ENCODE peak calls at places on chromosomes 5 and 9, in nine cellular contexts. F is lower lobe of right lung, T is ascending aorta, M is PC-9, D is MM.1S, K is A673, W is cardiac muscle cell, N is Peyer's patch, Z is PC-3. O is an unnamed sample.

GRCh38 chr5:57408714-57409113 is 73.9 kb downstream of the ACTBL2 start:
- DNase-seq in F (no peak), T (no peak), M (no peak), D (no peak), K (no peak), W (peak), N (no peak), Z (no peak), O (no peak)

GRCh38 chr5:72296251-72296650 is 23.8 kb downstream of the MRPS27 start:
- DNase-seq in F (no peak), T (no peak), M (no peak), D (no peak), K (no peak), W (no peak), N (no peak), Z (no peak), O (no peak)

GRCh38 chr9:90307177-90307833 is 335.3 kb downstream of the DIRAS2 start:
- DNase-seq in F (no peak), T (no peak), M (no peak), D (no peak), K (no peak), W (peak), N (no peak), Z (no peak), O (no peak)

GRCh38 chr5:135822959-135823358 is 11.5 kb upstream of the SLC25A48 start:
- DNase-seq in F (no peak), T (no peak), M (no peak), D (no peak), K (no peak), W (no peak), N (no peak), Z (no peak), O (no peak)

GRCh38 chr9:130869250-130869649 is 27.4 kb downstream of the QRFP start:
- DNase-seq in F (no peak), T (no peak), M (no peak), D (no peak), K (peak), W (peak), N (no peak), Z (no peak), O (peak)

GRCh38 chr5:135439426-135440205 is 7.5 kb downstream of the DCANP1 start:
- DNase-seq in F (no peak), T (no peak), M (no peak), D (no peak), K (no peak), W (no peak), N (no peak), Z (no peak), O (no peak)

GRCh38 chr5:140240987-140241706 is 61.8 kb downstream of the PFDN1 start:
- DNase-seq in F (peak), T (peak), M (peak), D (no peak), K (peak), W (peak), N (peak), Z (peak), O (peak)

GRCh38 chr5:80697100-80697499 is 42.3 kb upstream of the DHFR start:
- DNase-seq in F (no peak), T (no peak), M (no peak), D (no peak), K (no peak), W (no peak), N (no peak), Z (no peak), O (no peak)

GRCh38 chr9:35688558-35689350 is 971 bp downstream of the TPM2 start:
- DNase-seq in F (no peak), T (no peak), M (no peak), D (no peak), K (peak), W (peak), N (no peak), Z (peak), O (peak)

GRCh38 chr9:5186416-5187169 is 1.2 kb upstream of the INSL6 start:
- DNase-seq in F (no peak), T (no peak), M (peak), D (peak), K (peak), W (peak), N (peak), Z (peak), O (peak)

GRCh38 chr9:131382850-131383729 is 10.8 kb upstream of the PRRC2B start:
- DNase-seq in F (no peak), T (no peak), M (peak), D (peak), K (peak), W (peak), N (no peak), Z (peak), O (peak)

GRCh38 chr5:126138475-126139005 is 284.7 kb upstream of the GRAMD2B start:
- DNase-seq in F (no peak), T (no peak), M (no peak), D (no peak), K (peak), W (peak), N (no peak), Z (peak), O (peak)

GRCh38 chr9:110928604-110929003 is 109.7 kb downstream of the LPAR1 start:
- DNase-seq in F (no peak), T (no peak), M (no peak), D (no peak), K (no peak), W (no peak), N (no peak), Z (peak), O (no peak)

GRCh38 chr5:138654281-138654867 is 79.2 kb upstream of the HSPA9 start:
- DNase-seq in F (no peak), T (no peak), M (peak), D (peak), K (no peak), W (peak), N (peak), Z (peak), O (peak)

GRCh38 chr5:98927242-98927987 is 1.4 kb downstream of the CHD1 start:
- DNase-seq in F (no peak), T (no peak), M (no peak), D (peak), K (peak), W (peak), N (peak), Z (peak), O (peak)

GRCh38 chr9:81737871-81738507 is 48.6 kb upstream of the TLE1 start:
- DNase-seq in F (no peak), T (peak), M (peak), D (no peak), K (no peak), W (peak), N (no peak), Z (peak), O (peak)

GRCh38 chr9:130555968-130556367 is 23.4 kb upstream of the FUBP3 start:
- DNase-seq in F (no peak), T (no peak), M (peak), D (no peak), K (no peak), W (peak), N (no peak), Z (peak), O (no peak)

GRCh38 chr9:133788819-133789733 is 50.9 kb upstream of the SARDH start:
- DNase-seq in F (peak), T (no peak), M (no peak), D (no peak), K (peak), W (no peak), N (no peak), Z (no peak), O (no peak)

GRCh38 chr5:128169369-128170017 is 85.9 kb downstream of the SLC12A2 start:
- DNase-seq in F (no peak), T (no peak), M (no peak), D (no peak), K (no peak), W (no peak), N (no peak), Z (no peak), O (no peak)

GRCh38 chr5:135625961-135626360 is 47.2 kb upstream of the CXCL14 start:
- DNase-seq in F (no peak), T (no peak), M (no peak), D (no peak), K (no peak), W (no peak), N (no peak), Z (no peak), O (no peak)

GRCh38 chr5:83586874-83587776 is 115.6 kb downstream of the VCAN start:
- DNase-seq in F (no peak), T (no peak), M (no peak), D (no peak), K (peak), W (no peak), N (no peak), Z (no peak), O (no peak)

GRCh38 chr9:129310666-129311350 is 132.7 kb upstream of the IER5L start:
- DNase-seq in F (peak), T (no peak), M (no peak), D (no peak), K (no peak), W (no peak), N (no peak), Z (no peak), O (no peak)

GRCh38 chr5:87347272-87347671 is 65.5 kb downstream of the CCNH start:
- DNase-seq in F (no peak), T (no peak), M (no peak), D (peak), K (no peak), W (no peak), N (no peak), Z (no peak), O (no peak)

GRCh38 chr5:119631660-119632059 is 2.3 kb downstream of the FAM170A start:
- DNase-seq in F (no peak), T (no peak), M (no peak), D (no peak), K (no peak), W (no peak), N (no peak), Z (no peak), O (no peak)

GRCh38 chr9:14347408-14348224 is 33.7 kb upstream of the NFIB start:
- DNase-seq in F (no peak), T (no peak), M (peak), D (no peak), K (peak), W (peak), N (no peak), Z (peak), O (peak)

GRCh38 chr5:10441992-10442435 is 335 bp downstream of the ROPN1L start:
- DNase-seq in F (no peak), T (no peak), M (no peak), D (no peak), K (no peak), W (no peak), N (no peak), Z (no peak), O (no peak)

GRCh38 chr5:115309751-115310370 is 13.4 kb upstream of the CCDC112 start:
- DNase-seq in F (no peak), T (no peak), M (no peak), D (peak), K (peak), W (peak), N (no peak), Z (peak), O (no peak)

GRCh38 chr9:111148994-111149759 is 110.9 kb upstream of the LPAR1 start:
- DNase-seq in F (no peak), T (no peak), M (no peak), D (no peak), K (peak), W (peak), N (no peak), Z (peak), O (no peak)

GRCh38 chr9:75990905-75991304 is 100.4 kb downstream of the PCSK5 start:
- DNase-seq in F (no peak), T (no peak), M (no peak), D (no peak), K (no peak), W (no peak), N (no peak), Z (no peak), O (no peak)

GRCh38 chr5:57493034-57493433 is 10.4 kb upstream of the ACTBL2 start:
- DNase-seq in F (no peak), T (no peak), M (peak), D (no peak), K (no peak), W (peak), N (no peak), Z (peak), O (no peak)

GRCh38 chr9:110089681-110090370 is 118.1 kb downstream of the C9orf152 start:
- DNase-seq in F (peak), T (no peak), M (peak), D (no peak), K (no peak), W (no peak), N (no peak), Z (peak), O (no peak)

GRCh38 chr5:13478831-13479465 is 465.5 kb downstream of the DNAH5 start:
- DNase-seq in F (no peak), T (no peak), M (peak), D (peak), K (peak), W (peak), N (no peak), Z (peak), O (peak)

GRCh38 chr9:129761901-129762359 is 9.1 kb upstream of the PTGES start:
- DNase-seq in F (no peak), T (no peak), M (peak), D (no peak), K (peak), W (peak), N (no peak), Z (peak), O (peak)

GRCh38 chr5:178228609-178229008 is 4.0 kb downstream of the PHYKPL start:
- DNase-seq in F (no peak), T (no peak), M (no peak), D (no peak), K (no peak), W (no peak), N (no peak), Z (no peak), O (no peak)

GRCh38 chr5:180070726-180071417 is 687 bp downstream of the RNF130 start:
- DNase-seq in F (no peak), T (no peak), M (peak), D (no peak), K (peak), W (peak), N (peak), Z (peak), O (peak)

GRCh38 chr5:89988129-89988528 is 421.4 kb downstream of the CETN3 start:
- DNase-seq in F (no peak), T (no peak), M (no peak), D (no peak), K (peak), W (peak), N (no peak), Z (no peak), O (no peak)

GRCh38 chr5:141753971-141754713 is 72.1 kb upstream of the ARAP3 start:
- DNase-seq in F (no peak), T (no peak), M (peak), D (peak), K (peak), W (peak), N (no peak), Z (peak), O (no peak)

GRCh38 chr5:97046270-97046982 is 96.0 kb downstream of the LIX1 start:
- DNase-seq in F (no peak), T (no peak), M (no peak), D (no peak), K (no peak), W (peak), N (no peak), Z (peak), O (no peak)

DNA sequence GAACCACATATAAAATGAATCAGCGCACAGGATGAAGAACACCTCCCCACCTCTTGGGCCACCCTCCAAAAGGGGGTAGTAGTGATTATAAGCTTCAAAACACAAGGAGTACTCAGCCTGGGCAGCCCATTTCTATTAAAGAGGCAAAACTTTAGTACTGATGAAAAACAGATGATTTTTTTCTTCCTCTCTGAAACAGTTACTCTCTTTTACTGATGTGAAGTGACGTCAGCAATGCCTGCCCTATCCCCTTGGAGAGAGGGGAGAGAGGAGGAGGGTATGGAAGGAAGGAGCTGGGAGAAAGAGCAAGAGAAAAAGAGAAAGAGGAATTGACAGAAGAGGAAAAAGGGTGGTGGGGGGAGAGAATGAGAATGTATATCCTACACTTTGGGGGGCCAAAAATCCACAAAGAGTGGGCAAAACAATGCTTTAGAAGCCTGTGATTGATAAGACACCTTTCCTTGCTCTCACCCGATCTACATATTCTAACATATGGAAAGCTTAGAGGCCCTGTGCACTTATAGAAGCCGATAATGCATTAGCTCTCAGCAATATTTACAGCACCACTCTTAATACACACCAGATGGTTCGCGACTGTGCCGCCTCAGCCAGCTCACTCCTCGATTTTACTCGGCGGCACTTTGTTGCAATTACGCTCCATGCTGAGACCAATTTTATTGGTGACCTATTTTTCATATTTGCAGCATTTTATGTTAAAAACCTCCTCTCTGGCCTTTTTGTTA is 18.6 kb downstream of the NR2F1 start:
- DNase-seq in F (no peak), T (no peak), M (no peak), D (no peak), K (no peak), W (no peak), N (no peak), Z (no peak), O (no peak)
- H3K4me3 ChIP-seq in F (peak), T (no peak), M (no peak), D (no peak), K (no peak), W (no peak), N (no peak), Z (no peak), O (peak)

GRCh38 chr9:83959061-83959460 is 21.0 kb downstream of the HNRNPK start:
- DNase-seq in F (no peak), T (no peak), M (peak), D (no peak), K (no peak), W (peak), N (no peak), Z (peak), O (peak)

GRCh38 chr9:83960991-83961390 is 19.0 kb downstream of the HNRNPK start:
- DNase-seq in F (no peak), T (no peak), M (no peak), D (no peak), K (no peak), W (no peak), N (no peak), Z (no peak), O (no peak)

GRCh38 chr9:83965350-83966208 is 14.4 kb downstream of the HNRNPK start:
- DNase-seq in F (no peak), T (no peak), M (no peak), D (no peak), K (no peak), W (peak), N (no peak), Z (no peak), O (no peak)

GRCh38 chr9:83964973-83965349 is 15.1 kb downstream of the HNRNPK start:
- DNase-seq in F (no peak), T (no peak), M (no peak), D (no peak), K (no peak), W (peak), N (no peak), Z (no peak), O (no peak)

GRCh38 chr9:83962165-83962564 is 17.9 kb downstream of the HNRNPK start:
- DNase-seq in F (no peak), T (no peak), M (no peak), D (no peak), K (no peak), W (peak), N (no peak), Z (peak), O (no peak)
- H3K27ac ChIP-seq in F (no peak), T (no peak), M (peak), D (no peak), K (no peak), W (no peak), N (no peak), Z (peak), O (no peak)

DNA sequence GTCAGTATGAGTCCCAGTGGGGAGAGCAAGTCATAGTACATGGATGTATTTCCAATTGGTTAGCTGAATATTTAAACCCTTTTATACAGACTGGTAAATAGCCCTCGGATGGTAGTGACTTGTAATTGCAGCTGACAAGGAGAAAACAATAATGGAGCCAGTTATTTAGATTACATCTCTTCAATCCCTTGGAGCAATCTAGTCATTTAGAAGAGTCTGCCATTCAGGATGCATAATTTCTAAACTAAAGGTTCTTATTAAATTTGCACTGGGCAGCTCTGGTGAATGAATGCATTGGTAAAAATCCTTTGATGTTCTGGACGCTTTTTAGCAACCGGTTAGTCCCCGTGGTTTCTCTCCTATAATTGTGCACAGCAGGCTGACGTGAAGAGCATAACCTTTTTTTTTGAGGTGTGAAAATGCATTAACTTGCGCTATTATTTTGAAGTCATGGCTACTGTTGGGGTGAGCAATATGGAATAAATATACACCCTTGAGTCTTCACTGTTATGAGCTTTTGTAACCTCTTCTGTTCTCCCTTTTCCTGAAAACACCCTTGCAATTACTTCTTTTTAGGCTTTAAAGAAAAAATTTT is 158.6 kb upstream of the CD180 start:
- DNase-seq in F (no peak), T (no peak), M (no peak), D (no peak), K (no peak), W (no peak), N (no peak), Z (no peak), O (no peak)
- TF ChIP-seq CTCF in F (no peak), T (no peak), M (no peak), D (no peak), K (no peak), W (no peak), N (no peak), Z (no peak), O (no peak)

DNA sequence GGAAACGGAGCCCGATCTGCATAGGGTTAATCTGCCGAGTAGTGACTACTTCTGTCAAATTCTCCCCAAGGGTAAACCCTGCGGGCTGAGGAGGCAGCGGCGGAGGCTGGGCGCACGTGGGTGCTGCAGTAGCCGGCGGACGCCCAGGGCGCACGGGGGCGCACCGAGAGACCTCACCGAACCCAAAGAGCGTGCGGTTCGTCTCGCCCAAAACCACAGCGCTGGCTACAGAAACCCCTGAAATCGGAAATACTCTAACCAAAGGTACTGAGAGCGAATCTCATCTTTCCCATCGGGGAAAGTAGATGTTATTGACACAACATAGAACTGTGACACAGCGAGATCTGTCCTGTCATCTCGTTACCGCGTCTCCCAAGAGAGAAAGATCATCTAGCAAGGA is 56.0 kb upstream of the SHC3 start:
- DNase-seq in F (peak), T (no peak), M (peak), D (peak), K (peak), W (peak), N (no peak), Z (no peak), O (no peak)
- H3K4me3 ChIP-seq in F (peak), T (no peak), M (peak), D (no peak), K (peak), W (peak), N (peak), Z (no peak), O (peak)

GRCh38 chr5:168401880-168402279 is 84.4 kb upstream of the RARS1 start:
- DNase-seq in F (no peak), T (no peak), M (peak), D (no peak), K (no peak), W (no peak), N (no peak), Z (peak), O (no peak)
- H3K27ac ChIP-seq in F (peak), T (no peak), M (peak), D (no peak), K (no peak), W (no peak), N (no peak), Z (peak), O (no peak)

GRCh38 chr9:105507096-105507495 is 50.8 kb upstream of the FKTN start:
- DNase-seq in F (no peak), T (no peak), M (no peak), D (no peak), K (no peak), W (no peak), N (no peak), Z (no peak), O (no peak)
- TF ChIP-seq CTCF in F (no peak), T (no peak), M (no peak), D (no peak), K (no peak), W (no peak), N (no peak), Z (no peak), O (no peak)